ENCODE peak calls at places on chromosomes 7 and 10, in six cellular contexts. X is heart left ventricle, Q is transverse colon, F is ovary, E is suprapubic skin, M is A549. J is an unnamed sample.

GRCh38 chr10:72258617-72259016 is 15.1 kb upstream of the DDIT4 start:
- DNase-seq in E (no peak), F (no peak), M (no peak), Q (no peak), X (no peak), J (no peak)

GRCh38 chr10:11687779-11688447 is 54.3 kb upstream of the ECHDC3 start:
- DNase-seq in X (no peak), E (no peak), M (no peak), Q (peak; percentile 14), F (no peak), J (peak; percentile 53)

GRCh38 chr7:122212754-122213153 is 68.7 kb upstream of the AASS start:
- DNase-seq in E (no peak), X (no peak), F (no peak), M (no peak), Q (no peak), J (no peak)

GRCh38 chr10:124091646-124092269 is 1.6 kb downstream of the CHST15 start:
- DNase-seq in Q (peak; percentile 36), X (peak; percentile 37), E (no peak), M (peak; percentile 21), F (peak; percentile 68), J (no peak)

GRCh38 chr7:80830000-80830399 is 88.9 kb downstream of the SEMA3C start:
- DNase-seq in X (no peak), M (no peak), Q (no peak), E (no peak), F (no peak), J (no peak)

GRCh38 chr10:127973810-127974311 is 67.0 kb downstream of the PTPRE start:
- DNase-seq in Q (no peak), M (no peak), F (no peak), E (peak; percentile 65), X (no peak), J (no peak)

GRCh38 chr7:68238204-68238805 is 1241.7 kb downstream of the TYW1 start:
- DNase-seq in F (no peak), X (no peak), M (no peak), E (no peak), Q (no peak), J (no peak)

GRCh38 chr7:92834661-92835139 is 1.7 kb downstream of the CDK6 start:
- DNase-seq in E (peak; percentile 81), F (peak; percentile 56), Q (peak; percentile 40), M (peak; percentile 36), X (peak; percentile 10), J (peak; percentile 41)

DNA sequence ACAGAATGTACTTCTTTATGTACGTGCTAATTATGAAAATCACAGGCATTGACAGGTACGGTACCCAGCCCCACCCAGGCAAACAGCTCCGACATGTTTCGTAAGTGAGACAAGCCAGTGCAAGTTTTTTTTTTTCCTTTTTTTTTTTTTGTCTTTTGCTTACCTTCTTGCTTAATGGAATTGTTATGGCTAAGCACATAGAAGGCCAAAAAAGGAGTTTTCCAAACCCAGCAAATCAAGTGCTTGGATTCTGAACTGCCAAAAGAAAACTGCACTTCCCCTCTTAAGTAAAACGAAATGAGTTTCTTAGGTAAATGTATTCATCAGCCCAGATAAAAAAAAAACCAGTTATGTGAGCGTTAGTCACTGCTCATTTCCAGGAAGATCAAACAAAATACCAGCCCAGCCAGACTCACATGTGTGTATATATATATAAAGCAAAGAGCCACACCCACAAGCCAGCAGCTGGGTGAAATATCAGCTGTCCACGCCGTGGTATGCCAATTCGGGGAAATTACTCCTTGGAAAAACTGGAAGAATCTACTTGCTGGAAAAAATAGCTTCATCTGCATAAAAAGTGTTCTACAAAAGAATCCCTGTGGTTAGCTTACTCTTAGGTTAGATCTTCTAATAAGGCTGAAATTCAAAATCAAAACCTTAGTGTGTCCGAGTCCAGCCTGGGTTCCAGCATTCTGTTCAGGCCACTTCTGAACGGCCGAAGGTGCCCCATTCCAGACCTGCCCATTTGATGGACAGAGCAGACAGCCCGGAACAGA is 8.0 kb downstream of the KLF6 start:
- DNase-seq in E (no peak), Q (peak; percentile 72), F (no peak), M (no peak), X (peak; percentile 49), J (peak; percentile 71)
- TF ChIP-seq POLR2A in E (no peak), Q (peak; percentile 50), F (no peak), M (no peak), X (no peak), J (no peak)

GRCh38 chr10:88063861-88064521 is 200.6 kb downstream of the PTEN start:
- DNase-seq in X (no peak), E (no peak), F (no peak), M (no peak), Q (no peak), J (no peak)

GRCh38 chr10:88064608-88065383 is 201.4 kb downstream of the PTEN start:
- DNase-seq in M (no peak), F (no peak), E (peak; percentile 92), X (peak; percentile 60), Q (peak; percentile 50), J (peak; percentile 64)

GRCh38 chr10:88062385-88062784 is 199.0 kb downstream of the PTEN start:
- DNase-seq in E (no peak), F (no peak), X (no peak), M (no peak), Q (no peak), J (no peak)

GRCh38 chr10:88060762-88061161 is 197.3 kb downstream of the PTEN start:
- DNase-seq in E (no peak), Q (no peak), X (no peak), M (no peak), F (no peak), J (no peak)

GRCh38 chr10:88062798-88063472 is 199.5 kb downstream of the PTEN start:
- DNase-seq in X (no peak), E (no peak), Q (no peak), M (no peak), F (no peak), J (no peak)
- TF ChIP-seq POLR2A in X (no peak), E (no peak), Q (no peak), M (no peak), F (no peak), J (no peak)

GRCh38 chr7:152436279-152437147 is 710 bp upstream of the KMT2C start:
- DNase-seq in F (peak; percentile 97), M (peak; percentile 79), Q (peak; percentile 95), E (peak; percentile 94), X (peak; percentile 95), J (peak; percentile 94)
- TF ChIP-seq POLR2A in F (peak; percentile 80), M (peak; percentile 29), Q (no peak), E (no peak), X (peak; percentile 56), J (no peak)

GRCh38 chr7:1137517-1138167 is 22.4 kb downstream of the ZFAND2A start:
- DNase-seq in E (no peak), F (no peak), M (no peak), X (no peak), Q (no peak), J (no peak)
- TF ChIP-seq POLR2A in E (no peak), F (no peak), M (peak; percentile 31), X (no peak), Q (no peak), J (no peak)